ENCODE peak calls at places on chromosomes 16 and 17, in eight cellular contexts. W, A, B, D, F, L, Z and I are unnamed samples.

GRCh38 chr17:41510251-41511065 is 5.0 kb upstream of the KRT13 start:
- DNase-seq in W (no peak), A (peak; percentile 11), B (no peak), D (no peak), F (peak; percentile 28), L (no peak), Z (no peak), I (no peak)

GRCh38 chr17:47907932-47908562 is 12.0 kb downstream of the SP2 start:
- DNase-seq in W (no peak), A (no peak), B (no peak), D (no peak), F (no peak), L (no peak), Z (no peak), I (no peak)

GRCh38 chr17:81033535-81034167 is 1.3 kb upstream of the BAIAP2 start:
- DNase-seq in W (no peak), A (no peak), B (no peak), D (no peak), F (no peak), L (no peak), Z (no peak), I (no peak)

GRCh38 chr16:31168848-31169247 is 11.1 kb upstream of the FUS start:
- DNase-seq in W (no peak), A (no peak), B (no peak), D (no peak), F (peak; percentile 54), L (no peak), Z (no peak), I (no peak)

GRCh38 chr17:80455328-80455710 is 21.1 kb downstream of the NPTX1 start:
- DNase-seq in W (no peak), A (peak; percentile 26), B (peak; percentile 55), D (no peak), F (peak; percentile 79), L (peak; percentile 72), Z (no peak), I (peak; percentile 19)

GRCh38 chr17:28986714-28987367 is 19.0 kb downstream of the SEZ6 start:
- DNase-seq in W (no peak), A (no peak), B (no peak), D (no peak), F (no peak), L (no peak), Z (no peak), I (no peak)

GRCh38 chr16:35687781-35688180 is 2228.4 kb downstream of the TP53TG3F start:
- DNase-seq in W (no peak), A (no peak), B (no peak), D (no peak), F (no peak), L (no peak), Z (no peak), I (no peak)

GRCh38 chr16:18958621-18959578 is 24.8 kb upstream of the TMC7 start:
- DNase-seq in W (no peak), A (no peak), B (peak; percentile 18), D (no peak), F (no peak), L (no peak), Z (no peak), I (no peak)

GRCh38 chr17:66373944-66374817 is 71.8 kb downstream of the PRKCA start:
- DNase-seq in W (peak; percentile 41), A (peak; percentile 34), B (no peak), D (no peak), F (peak; percentile 38), L (peak; percentile 53), Z (no peak), I (peak; percentile 9)

GRCh38 chr17:74288785-74289184 is 14.8 kb downstream of the DNAI2 start:
- DNase-seq in W (no peak), A (no peak), B (no peak), D (no peak), F (no peak), L (no peak), Z (no peak), I (no peak)

GRCh38 chr17:15981646-15982580 is 17.6 kb downstream of the ZSWIM7 start:
- DNase-seq in W (no peak), A (no peak), B (peak; percentile 9), D (peak; percentile 71), F (peak; percentile 41), L (no peak), Z (no peak), I (no peak)

GRCh38 chr17:20010099-20010863 is 1.1 kb downstream of the SPECC1 start:
- DNase-seq in W (no peak), A (peak; percentile 10), B (peak; percentile 58), D (peak; percentile 72), F (peak; percentile 22), L (peak; percentile 27), Z (no peak), I (no peak)

GRCh38 chr16:64397042-64397441 is 724.8 kb downstream of the CDH11 start:
- DNase-seq in W (no peak), A (peak; percentile 36), B (no peak), D (no peak), F (no peak), L (no peak), Z (no peak), I (no peak)

GRCh38 chr17:73433501-73433900 is 121.7 kb upstream of the CDC42EP4 start:
- DNase-seq in W (no peak), A (no peak), B (no peak), D (no peak), F (no peak), L (no peak), Z (no peak), I (no peak)

GRCh38 chr16:53967172-53967571 is 263.2 kb downstream of the FTO start:
- DNase-seq in W (no peak), A (no peak), B (no peak), D (no peak), F (no peak), L (peak; percentile 7), Z (no peak), I (no peak)

GRCh38 chr17:29930399-29931010 is 477 bp upstream of the SSH2 start:
- DNase-seq in W (no peak), A (no peak), B (no peak), D (no peak), F (no peak), L (no peak), Z (no peak), I (no peak)

GRCh38 chr17:2195729-2196128 is 107.9 kb downstream of the SMG6 start:
- DNase-seq in W (no peak), A (peak; percentile 39), B (peak; percentile 8), D (no peak), F (no peak), L (no peak), Z (no peak), I (no peak)

GRCh38 chr17:608911-609882 is 105.4 kb downstream of the VPS53 start:
- DNase-seq in W (no peak), A (no peak), B (no peak), D (no peak), F (no peak), L (no peak), Z (peak; percentile 73), I (no peak)

GRCh38 chr16:83116274-83116892 is 489.6 kb downstream of the CDH13 start:
- DNase-seq in W (no peak), A (no peak), B (peak; percentile 10), D (no peak), F (no peak), L (no peak), Z (no peak), I (no peak)

GRCh38 chr16:70483426-70483825 is 29.0 kb downstream of the FCSK start:
- DNase-seq in W (no peak), A (no peak), B (no peak), D (no peak), F (no peak), L (no peak), Z (no peak), I (no peak)

GRCh38 chr17:38709864-38710602 is 5.0 kb downstream of the MLLT6 start:
- DNase-seq in W (no peak), A (no peak), B (no peak), D (no peak), F (no peak), L (no peak), Z (no peak), I (no peak)

GRCh38 chr17:79942591-79943353 is 92.9 kb downstream of the TBC1D16 start:
- DNase-seq in W (no peak), A (no peak), B (no peak), D (no peak), F (peak; percentile 7), L (no peak), Z (no peak), I (no peak)

GRCh38 chr17:28774206-28774605 is 30.4 kb downstream of the TRAF4 start:
- DNase-seq in W (no peak), A (no peak), B (no peak), D (no peak), F (no peak), L (no peak), Z (no peak), I (no peak)